ENCODE peak calls at places on chromosome 4, in five cellular contexts. W is lung, N is heart right ventricle, G is upper lobe of right lung, P is lower lobe of right lung. D is an unnamed sample.

GRCh38 chr4:18568600-18568999 is 547.0 kb upstream of the LCORL start:
- DNase-seq in G (no peak), W (no peak), P (no peak), N (no peak), D (no peak)

GRCh38 chr4:153170407-153170806 is 33.8 kb upstream of the TRIM2 start:
- DNase-seq in N (no peak), W (no peak), P (no peak), G (no peak), D (no peak)

GRCh38 chr4:86935499-86935832 is 655 bp downstream of the AFF1 start:
- DNase-seq in N (no peak), P (no peak), W (peak; percentile 37), G (no peak), D (no peak)

GRCh38 chr4:149896428-149896827 is 80.8 kb upstream of the IQCM start:
- DNase-seq in G (no peak), W (no peak), P (no peak), N (no peak), D (no peak)

GRCh38 chr4:186201535-186202230 is 10.3 kb downstream of the CYP4V2 start:
- DNase-seq in W (no peak), N (no peak), P (no peak), G (peak; percentile 69), D (peak; percentile 47)

GRCh38 chr4:17468638-17469221 is 43.2 kb downstream of the QDPR start:
- DNase-seq in N (peak; percentile 15), W (no peak), P (no peak), G (no peak), D (no peak)

GRCh38 chr4:67483868-67484602 is 61.3 kb downstream of the CENPC start:
- DNase-seq in G (no peak), P (no peak), N (no peak), W (no peak), D (no peak)

GRCh38 chr4:77815651-77816050 is 3.5 kb downstream of the CNOT6L start:
- DNase-seq in N (no peak), W (no peak), G (no peak), P (no peak), D (no peak)

GRCh38 chr4:122701965-122702364 is 30.5 kb upstream of the BBS12 start:
- DNase-seq in N (no peak), G (no peak), W (no peak), P (no peak), D (no peak)

GRCh38 chr4:138053601-138054322 is 188.4 kb downstream of the SLC7A11 start:
- DNase-seq in W (no peak), P (no peak), G (no peak), N (no peak), D (no peak)

GRCh38 chr4:21139327-21139726 is 439.1 kb downstream of the PACRGL start:
- DNase-seq in P (no peak), W (no peak), G (no peak), N (no peak), D (no peak)

GRCh38 chr4:184802203-184803015 is 23.4 kb downstream of the ACSL1 start:
- DNase-seq in G (no peak), P (peak; percentile 49), N (no peak), W (no peak), D (no peak)

GRCh38 chr4:99723555-99724450 is 66.2 kb upstream of the C4orf54 start:
- DNase-seq in W (peak; percentile 31), P (peak; percentile 48), G (peak; percentile 65), N (peak; percentile 55), D (no peak)

GRCh38 chr4:99720206-99720605 is 62.6 kb upstream of the C4orf54 start:
- DNase-seq in P (no peak), W (no peak), G (no peak), N (no peak), D (no peak)

GRCh38 chr4:99722006-99722405 is 64.4 kb upstream of the C4orf54 start:
- DNase-seq in G (no peak), P (no peak), N (no peak), W (no peak), D (no peak)

DNA sequence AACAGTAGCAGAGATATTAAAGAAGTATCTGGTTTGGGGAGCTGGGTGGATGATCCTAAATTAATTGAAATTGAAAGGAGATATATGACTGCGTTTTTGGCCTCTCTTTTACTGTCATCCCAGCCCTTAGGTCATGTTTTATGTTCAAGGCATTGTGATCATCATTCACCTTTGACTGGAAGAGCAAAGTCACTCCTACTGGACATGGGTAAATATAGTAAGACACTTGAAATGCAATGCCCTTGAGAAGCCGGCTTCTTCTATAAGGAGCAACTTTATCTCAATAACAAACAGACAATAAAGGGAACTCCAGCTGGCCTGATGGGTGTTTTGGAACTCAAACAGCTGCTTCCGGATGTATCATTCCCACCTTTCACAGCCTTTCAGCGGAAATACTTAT is 65.0 kb upstream of the C4orf54 start:
- DNase-seq in W (no peak), G (no peak), N (no peak), P (no peak), D (no peak)
- H3K27ac ChIP-seq in W (peak overlapping the region; percentile 71), G (no peak overlapping the region), N (peak overlapping the region; percentile 70), P (no peak overlapping the region), D (no peak overlapping the region)

GRCh38 chr4:52015366-52015765 is 4.8 kb downstream of the LRRC66 start:
- DNase-seq in G (no peak), P (no peak), N (no peak), W (no peak), D (no peak)
- TF ChIP-seq CTCF in G (no peak), P (no peak), N (peak; percentile 19), W (no peak), D (no peak)

GRCh38 chr4:36233567-36234266 is 10.6 kb downstream of the ARAP2 start:
- DNase-seq in W (no peak), N (no peak), G (no peak), P (no peak), D (no peak)
- H3K9me3 ChIP-seq in W (peaks cover 3% of the 10 kb centered on the region), N (no peaks in the 10 kb centered on the region), G (no peaks in the 10 kb centered on the region), P (no peaks in the 10 kb centered on the region), D (no peaks in the 10 kb centered on the region)

GRCh38 chr4:42627887-42628646 is 28.8 kb downstream of the ATP8A1 start:
- DNase-seq in N (peak; percentile 88), P (no peak), W (no peak), G (no peak), D (peak; percentile 18)

GRCh38 chr4:42628740-42629139 is 28.2 kb downstream of the ATP8A1 start:
- DNase-seq in G (no peak), W (no peak), N (no peak), P (peak; percentile 44), D (no peak)

GRCh38 chr4:42626629-42627028 is 30.3 kb downstream of the ATP8A1 start:
- DNase-seq in P (no peak), N (no peak), W (no peak), G (no peak), D (no peak)

GRCh38 chr4:42630908-42631307 is 26.0 kb downstream of the ATP8A1 start:
- DNase-seq in N (no peak), P (no peak), G (no peak), W (no peak), D (no peak)

DNA sequence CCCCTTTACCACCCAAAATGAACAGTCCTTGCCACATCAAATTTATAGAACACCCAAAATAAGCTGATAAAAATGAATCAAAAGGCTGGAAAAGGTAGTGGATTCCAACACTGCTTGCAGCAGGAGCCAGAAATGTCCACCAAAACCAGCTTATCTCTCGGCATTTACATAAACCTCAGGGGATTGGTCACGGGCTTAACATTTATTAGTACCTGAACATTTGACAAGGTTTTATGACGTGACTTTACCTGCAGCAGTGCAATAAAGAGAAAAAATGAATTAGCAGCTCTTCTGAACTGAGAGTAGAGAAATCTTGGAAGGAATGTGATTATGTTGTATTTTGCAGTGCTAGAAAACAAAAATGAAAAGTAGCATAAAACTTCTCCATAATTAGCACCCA is 31.5 kb downstream of the ATP8A1 start:
- DNase-seq in W (no peak), G (no peak), N (no peak), P (no peak), D (no peak)
- H3K27ac ChIP-seq in W (no peak overlapping the region), G (no peak overlapping the region), N (no peak overlapping the region), P (no peak overlapping the region), D (no peak overlapping the region)

DNA sequence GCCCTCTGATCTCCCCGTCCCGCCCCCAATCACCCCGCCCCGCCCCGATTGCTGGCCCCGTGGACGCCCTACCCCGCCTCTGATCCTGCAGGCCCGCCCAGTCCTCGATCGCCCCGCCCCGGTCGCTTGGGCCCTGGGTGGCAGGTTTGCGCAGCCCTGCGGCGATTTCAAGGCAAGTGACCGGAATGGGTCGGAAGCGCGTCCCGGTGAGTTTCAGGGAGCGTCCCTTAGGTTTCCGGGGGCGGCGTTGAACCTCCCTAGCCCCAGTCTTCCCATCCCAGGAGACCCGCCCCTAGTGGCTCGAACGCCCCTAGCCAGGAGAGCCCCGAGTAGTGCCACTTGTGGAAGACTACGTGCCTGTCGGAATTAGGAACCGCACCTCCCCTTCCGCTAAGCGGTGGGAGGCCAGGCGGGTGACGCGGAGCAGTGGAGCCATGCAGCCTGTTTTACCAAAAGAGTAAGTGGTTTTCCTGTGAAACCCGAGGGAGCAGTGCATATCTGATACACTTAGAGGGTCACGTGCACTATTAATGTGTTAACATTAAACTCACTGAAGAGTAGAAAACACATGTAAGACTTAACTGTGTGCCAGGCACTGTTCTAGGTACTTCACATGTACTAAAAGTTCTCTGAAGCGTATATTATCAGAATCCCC is 350 bp upstream of the TEC start:
- DNase-seq in G (peak; percentile 99), W (peak; percentile 96), P (peak; percentile 97), N (peak; percentile 91), D (peak; percentile 77)
- TF ChIP-seq CTCF in G (peak; percentile 39), W (peak; percentile 2), P (no peak), N (peak; percentile 42), D (peak; percentile 46)

DNA sequence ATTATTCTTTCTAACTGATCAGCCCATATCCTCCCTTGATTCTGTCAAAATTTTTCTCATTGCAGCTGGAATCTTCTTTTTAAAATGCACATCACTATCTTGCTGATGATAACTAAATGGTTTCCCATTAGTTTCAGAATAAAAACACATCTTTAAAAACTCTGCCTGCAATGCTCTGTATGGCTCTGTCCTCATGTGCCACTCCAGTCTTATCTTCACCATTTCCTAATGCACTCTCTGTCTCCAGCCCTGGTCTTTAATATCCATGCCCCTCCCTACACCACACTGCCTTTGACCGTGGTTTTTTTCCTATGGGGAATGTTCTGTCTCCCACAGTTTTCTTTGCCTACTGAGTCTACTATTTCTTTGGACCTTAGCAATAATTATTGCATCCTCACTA is 244.1 kb upstream of the ARSJ start:
- DNase-seq in N (no peak), W (no peak), G (no peak), P (no peak), D (no peak)
- H3K9me3 ChIP-seq in N (no peaks in the 10 kb centered on the region), W (no peaks in the 10 kb centered on the region), G (no peaks in the 10 kb centered on the region), P (no peaks in the 10 kb centered on the region), D (no peaks in the 10 kb centered on the region)

GRCh38 chr4:81427605-81427922 is 44.1 kb downstream of the RASGEF1B start:
- DNase-seq in P (no peak), N (no peak), W (no peak), G (no peak), D (no peak)
- H3K27ac ChIP-seq in P (no peak overlapping the region), N (no peak overlapping the region), W (no peak overlapping the region), G (no peak overlapping the region), D (no peak overlapping the region)

GRCh38 chr4:48483777-48484493 is 792 bp downstream of the SLC10A4 start:
- DNase-seq in W (no peak), N (no peak), G (peak; percentile 70), P (peak; percentile 49), D (no peak)
- TF ChIP-seq CTCF in W (no peak), N (no peak), G (no peak), P (no peak), D (no peak)

DNA sequence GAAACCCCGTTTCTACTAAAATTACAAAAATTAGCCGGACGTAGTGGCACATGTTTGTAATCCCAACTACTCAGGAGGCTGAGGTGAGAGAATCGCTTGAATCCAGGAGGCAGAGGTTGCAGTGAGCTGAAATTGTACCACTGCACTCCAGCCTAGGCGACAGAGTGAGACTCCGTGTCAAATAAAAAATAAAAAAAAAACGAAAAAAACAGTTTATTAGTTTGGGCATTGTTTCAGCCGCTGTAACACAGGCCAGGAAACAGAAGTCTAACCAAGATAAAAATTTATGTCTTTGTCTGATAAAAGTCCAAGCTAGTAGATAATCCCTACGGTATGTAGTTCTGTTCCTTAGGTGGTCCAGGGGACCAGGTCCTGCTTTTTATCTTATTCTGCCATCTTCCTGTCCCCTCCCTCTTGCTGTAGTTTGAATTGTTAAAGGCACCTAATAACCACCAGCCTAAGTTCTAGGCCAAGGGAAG is 21.4 kb downstream of the USO1 start:
- DNase-seq in P (no peak), W (no peak), G (no peak), N (no peak), D (no peak)
- H3K9me3 ChIP-seq in P (no peaks in the 10 kb centered on the region), W (no peaks in the 10 kb centered on the region), G (no peaks in the 10 kb centered on the region), N (no peaks in the 10 kb centered on the region), D (no peaks in the 10 kb centered on the region)

D was measured in CD4-positive, alpha-beta T cell.